ENCODE peak calls at places on chromosome 1, in ten cellular contexts. F is mesenchymal stem cell; C is mammary epithelial cell; E is PC-3; Q is cardiac muscle cell; H is lung; W is SJSA1; N is Peyer's patch; A is WERI-Rb-1; D is naive thymus-derived CD4-positive, alpha-beta T cell. I is an unnamed sample.

GRCh38 chr1:167630568-167631385 is 745 bp downstream of the RCSD1 start:
- DNase-seq in F (no peak), C (no peak), E (no peak), Q (no peak), H (no peak), W (no peak), N (no peak), A (no peak), D (peak), I (no peak)

GRCh38 chr1:247212914-247213617 is 41.2 kb upstream of the ZNF124 start:
- DNase-seq in F (no peak), C (no peak), E (no peak), Q (no peak), H (no peak), W (no peak), N (no peak), A (no peak), D (no peak), I (no peak)

GRCh38 chr1:23019851-23020625 is 770 bp downstream of the KDM1A start:
- DNase-seq in F (peak), C (peak), E (peak), Q (peak), H (peak), W (no peak), N (peak), A (peak), D (peak), I (no peak)

GRCh38 chr1:230066466-230067404 is at the start of gene GALNT2:
- DNase-seq in F (peak), C (peak), E (peak), Q (peak), H (peak), W (peak), N (peak), A (peak), D (peak), I (no peak)

GRCh38 chr1:68585371-68585770 is 88.5 kb upstream of the DEPDC1 start:
- DNase-seq in F (no peak), C (no peak), E (no peak), Q (no peak), H (no peak), W (no peak), N (no peak), A (no peak), D (no peak), I (no peak)

GRCh38 chr1:33385251-33385650 is 45.6 kb downstream of the PHC2 start:
- DNase-seq in F (no peak), C (no peak), E (no peak), Q (no peak), H (no peak), W (no peak), N (no peak), A (no peak), D (no peak), I (no peak)

GRCh38 chr1:37704966-37705365 is 12.7 kb downstream of the CDCA8 start:
- DNase-seq in F (no peak), C (no peak), E (no peak), Q (no peak), H (no peak), W (no peak), N (no peak), A (no peak), D (no peak), I (no peak)

GRCh38 chr1:97721221-97721620 is 199.6 kb downstream of the DPYD start:
- DNase-seq in F (no peak), C (no peak), E (no peak), Q (no peak), H (no peak), W (no peak), N (no peak), A (no peak), D (no peak), I (no peak)

GRCh38 chr1:55589656-55590297 is 374.6 kb upstream of the USP24 start:
- DNase-seq in F (no peak), C (peak), E (no peak), Q (peak), H (no peak), W (no peak), N (no peak), A (no peak), D (no peak), I (no peak)

GRCh38 chr1:107976431-107977215 is 11.6 kb upstream of the VAV3 start:
- DNase-seq in F (no peak), C (no peak), E (no peak), Q (no peak), H (no peak), W (no peak), N (no peak), A (no peak), D (no peak), I (no peak)

GRCh38 chr1:16180291-16180824 is 24.5 kb upstream of the EPHA2 start:
- DNase-seq in F (peak), C (no peak), E (peak), Q (no peak), H (no peak), W (no peak), N (no peak), A (no peak), D (no peak), I (no peak)

GRCh38 chr1:29532285-29532684 is 296.0 kb downstream of the PTPRU start:
- DNase-seq in F (no peak), C (no peak), E (no peak), Q (no peak), H (peak), W (peak), N (peak), A (no peak), D (no peak), I (no peak)

GRCh38 chr1:214444159-214444939 is 107.1 kb downstream of the PTPN14 start:
- DNase-seq in F (no peak), C (no peak), E (no peak), Q (no peak), H (no peak), W (no peak), N (no peak), A (no peak), D (no peak), I (no peak)

GRCh38 chr1:10694274-10694632 is 102.2 kb downstream of the CASZ1 start:
- DNase-seq in F (peak), C (peak), E (no peak), Q (peak), H (peak), W (no peak), N (no peak), A (no peak), D (peak), I (no peak)

GRCh38 chr1:236507022-236507700 is 16.6 kb upstream of the LGALS8 start:
- DNase-seq in F (no peak), C (no peak), E (no peak), Q (peak), H (no peak), W (no peak), N (no peak), A (no peak), D (no peak), I (no peak)

GRCh38 chr1:116078699-116079223 is 32.4 kb upstream of the MAB21L3 start:
- DNase-seq in F (no peak), C (no peak), E (no peak), Q (no peak), H (no peak), W (no peak), N (no peak), A (no peak), D (no peak), I (no peak)

GRCh38 chr1:65001238-65001792 is 35.0 kb upstream of the JAK1 start:
- DNase-seq in F (peak), C (no peak), E (no peak), Q (peak), H (peak), W (no peak), N (peak), A (no peak), D (peak), I (no peak)

GRCh38 chr1:229147086-229147485 is 123.8 kb upstream of the RAB4A start:
- DNase-seq in F (no peak), C (peak), E (no peak), Q (peak), H (no peak), W (no peak), N (no peak), A (peak), D (no peak), I (no peak)

GRCh38 chr1:223670458-223671159 is 5.1 kb upstream of the CAPN8 start:
- DNase-seq in F (peak), C (peak), E (peak), Q (peak), H (peak), W (no peak), N (no peak), A (peak), D (no peak), I (peak)

GRCh38 chr1:24252185-24252584 is 65.1 kb upstream of the IFNLR1 start:
- DNase-seq in F (no peak), C (no peak), E (no peak), Q (no peak), H (no peak), W (no peak), N (no peak), A (no peak), D (no peak), I (no peak)

GRCh38 chr1:213661346-213661745 is 326.4 kb upstream of the PROX1 start:
- DNase-seq in F (no peak), C (no peak), E (peak), Q (no peak), H (no peak), W (no peak), N (no peak), A (no peak), D (no peak), I (no peak)

GRCh38 chr1:225962440-225962975 is 21.5 kb upstream of the LEFTY2 start:
- DNase-seq in F (no peak), C (no peak), E (no peak), Q (peak), H (no peak), W (no peak), N (peak), A (peak), D (peak), I (no peak)

GRCh38 chr1:36178479-36179219 is 22.7 kb downstream of the MAP7D1 start:
- DNase-seq in F (no peak), C (no peak), E (no peak), Q (no peak), H (peak), W (no peak), N (peak), A (peak), D (no peak), I (no peak)

GRCh38 chr1:230797376-230798186 is 50.4 kb downstream of the CAPN9 start:
- DNase-seq in F (peak), C (peak), E (peak), Q (peak), H (peak), W (peak), N (no peak), A (peak), D (no peak), I (peak)

GRCh38 chr1:61056674-61057439 is 25.5 kb upstream of the NFIA start:
- DNase-seq in F (peak), C (peak), E (peak), Q (peak), H (peak), W (no peak), N (peak), A (peak), D (no peak), I (no peak)

GRCh38 chr1:230531103-230531502 is 105.0 kb upstream of the PGBD5 start:
- DNase-seq in F (no peak), C (no peak), E (no peak), Q (no peak), H (no peak), W (no peak), N (no peak), A (no peak), D (no peak), I (no peak)

GRCh38 chr1:236204043-236204442 is 61.7 kb downstream of the GPR137B start:
- DNase-seq in F (no peak), C (peak), E (peak), Q (no peak), H (no peak), W (no peak), N (no peak), A (no peak), D (no peak), I (no peak)

GRCh38 chr1:181101581-181102226 is 13.2 kb downstream of the IER5 start:
- DNase-seq in F (peak), C (peak), E (peak), Q (peak), H (no peak), W (peak), N (no peak), A (no peak), D (no peak), I (no peak)

GRCh38 chr1:93221913-93222312 is 41.4 kb downstream of the CCDC18 start:
- DNase-seq in F (peak), C (peak), E (no peak), Q (no peak), H (no peak), W (no peak), N (no peak), A (peak), D (no peak), I (peak)

GRCh38 chr1:96253281-96254035 is 468.1 kb upstream of the PTBP2 start:
- DNase-seq in F (no peak), C (no peak), E (no peak), Q (peak), H (no peak), W (no peak), N (no peak), A (no peak), D (no peak), I (no peak)

GRCh38 chr1:1430114-1430982 is 5.1 kb upstream of the VWA1 start:
- DNase-seq in F (peak), C (no peak), E (no peak), Q (peak), H (peak), W (peak), N (peak), A (peak), D (no peak), I (no peak)

GRCh38 chr1:209657918-209658317 is 5.7 kb upstream of the LAMB3 start:
- DNase-seq in F (no peak), C (peak), E (no peak), Q (no peak), H (no peak), W (no peak), N (no peak), A (no peak), D (no peak), I (peak)

GRCh38 chr1:67484492-67484891 is 54.3 kb upstream of the SERBP1 start:
- DNase-seq in F (no peak), C (no peak), E (no peak), Q (peak), H (no peak), W (no peak), N (no peak), A (no peak), D (no peak), I (no peak)

GRCh38 chr1:156126701-156127534 is 12.4 kb downstream of the LMNA start:
- DNase-seq in F (peak), C (peak), E (peak), Q (peak), H (no peak), W (peak), N (peak), A (no peak), D (peak), I (no peak)

GRCh38 chr1:77407738-77408375 is 126.0 kb downstream of the AK5 start:
- DNase-seq in F (no peak), C (no peak), E (peak), Q (no peak), H (no peak), W (no peak), N (no peak), A (no peak), D (no peak), I (no peak)

GRCh38 chr1:170776777-170777176 is 112.8 kb downstream of the PRRX1 start:
- DNase-seq in F (no peak), C (no peak), E (no peak), Q (no peak), H (no peak), W (no peak), N (no peak), A (no peak), D (no peak), I (no peak)

GRCh38 chr1:27004471-27005165 is 8.0 kb downstream of the TENT5B start:
- DNase-seq in F (peak), C (no peak), E (no peak), Q (peak), H (no peak), W (no peak), N (no peak), A (peak), D (no peak), I (no peak)

GRCh38 chr1:27005648-27006496 is 6.8 kb downstream of the TENT5B start:
- DNase-seq in F (no peak), C (no peak), E (peak), Q (no peak), H (no peak), W (no peak), N (no peak), A (no peak), D (no peak), I (no peak)

GRCh38 chr1:27005166-27005530 is 7.5 kb downstream of the TENT5B start:
- DNase-seq in F (no peak), C (no peak), E (no peak), Q (no peak), H (no peak), W (no peak), N (no peak), A (no peak), D (no peak), I (no peak)

GRCh38 chr1:27007909-27008582 is 4.6 kb downstream of the TENT5B start:
- DNase-seq in F (peak), C (peak), E (peak), Q (no peak), H (peak), W (no peak), N (no peak), A (no peak), D (no peak), I (no peak)

DNA sequence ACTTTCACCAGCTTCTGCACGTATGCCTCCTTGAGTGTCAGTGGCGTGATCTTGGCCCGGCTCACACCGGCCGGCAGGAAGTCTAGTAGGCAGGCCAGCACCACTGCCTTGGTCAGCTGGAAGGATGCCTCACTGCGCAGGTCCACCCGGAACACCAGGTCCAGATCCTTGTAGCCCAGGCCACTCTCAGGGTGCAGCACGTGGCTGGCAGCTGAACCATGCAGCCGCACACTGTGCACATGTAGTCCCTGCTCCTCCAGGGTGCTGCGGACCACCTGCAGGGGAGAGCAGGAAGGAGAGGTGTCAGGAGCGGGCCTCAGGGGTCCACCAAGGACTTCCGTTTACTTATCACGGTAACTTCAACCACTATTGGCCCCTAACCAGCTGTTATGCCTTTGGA is 6.0 kb downstream of the TENT5B start:
- DNase-seq in F (no peak), C (no peak), E (no peak), Q (no peak), H (no peak), W (no peak), N (no peak), A (no peak), D (no peak), I (no peak)
- H3K27ac ChIP-seq in F (no peak), C (no peak), E (no peak), Q (no peak), H (peak), W (no peak), N (no peak), A (no peak), D (no peak), I (no peak)

DNA sequence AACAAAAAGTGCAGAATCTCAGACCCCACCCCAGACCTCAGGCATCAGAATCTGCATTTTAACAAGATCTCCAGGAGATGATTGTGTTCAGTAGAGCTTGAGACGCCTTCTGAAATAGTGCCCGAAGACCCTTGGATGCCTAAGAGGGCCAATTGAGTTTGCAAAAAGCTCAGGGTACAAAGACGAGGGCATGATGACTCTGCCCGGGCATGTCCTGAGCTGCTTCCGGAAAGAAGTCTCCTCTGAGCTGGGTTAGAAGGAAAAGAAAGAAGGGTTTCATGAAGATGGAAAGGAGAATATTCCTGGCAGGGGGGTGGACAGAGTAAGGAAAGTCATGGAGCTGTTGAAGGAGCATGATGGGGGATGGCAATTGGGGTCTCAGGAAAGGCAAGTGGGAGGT is 246.1 kb upstream of the TMEM51 start:
- DNase-seq in F (no peak), C (peak), E (no peak), Q (no peak), H (no peak), W (no peak), N (no peak), A (no peak), D (no peak), I (no peak)
- H3K27ac ChIP-seq in F (no peak), C (peak), E (no peak), Q (no peak), H (no peak), W (no peak), N (no peak), A (no peak), D (no peak), I (peak)

DNA sequence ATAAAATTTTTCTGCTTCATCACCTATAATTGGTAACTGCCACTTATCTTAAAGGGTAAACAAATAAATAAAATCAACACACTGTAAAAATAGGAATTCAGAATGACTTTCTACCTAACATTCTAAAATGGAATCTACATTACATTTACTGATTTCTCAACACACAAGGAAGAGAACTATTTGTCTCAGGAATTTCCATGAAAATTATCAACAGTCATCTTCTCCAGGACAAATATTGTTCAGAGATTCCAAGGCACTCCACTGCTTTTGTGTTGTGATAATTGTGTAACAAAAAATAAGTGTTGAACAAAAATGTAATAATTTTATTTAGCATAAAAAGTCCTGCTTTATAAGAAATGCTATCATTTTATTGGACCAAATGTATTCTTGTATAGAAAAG is 7.3 kb downstream of the ODF2L start:
- DNase-seq in F (no peak), C (no peak), E (no peak), Q (peak), H (no peak), W (no peak), N (no peak), A (no peak), D (no peak), I (no peak)
- H3K27ac ChIP-seq in F (no peak), C (no peak), E (no peak), Q (no peak), H (no peak), W (no peak), N (no peak), A (no peak), D (peak), I (no peak)

GRCh38 chr1:32242341-32242851 is 4.6 kb upstream of the FAM167B start:
- DNase-seq in F (peak), C (no peak), E (no peak), Q (peak), H (no peak), W (no peak), N (no peak), A (no peak), D (no peak), I (no peak)

GRCh38 chr1:32239335-32239734 is 7.7 kb upstream of the FAM167B start:
- DNase-seq in F (no peak), C (no peak), E (no peak), Q (no peak), H (no peak), W (no peak), N (no peak), A (no peak), D (no peak), I (no peak)

GRCh38 chr1:32240140-32240951 is 6.7 kb upstream of the FAM167B start:
- DNase-seq in F (peak), C (peak), E (peak), Q (peak), H (peak), W (peak), N (peak), A (no peak), D (no peak), I (no peak)

GRCh38 chr1:32239790-32240139 is 7.3 kb upstream of the FAM167B start:
- DNase-seq in F (no peak), C (no peak), E (no peak), Q (no peak), H (no peak), W (no peak), N (no peak), A (no peak), D (no peak), I (no peak)

DNA sequence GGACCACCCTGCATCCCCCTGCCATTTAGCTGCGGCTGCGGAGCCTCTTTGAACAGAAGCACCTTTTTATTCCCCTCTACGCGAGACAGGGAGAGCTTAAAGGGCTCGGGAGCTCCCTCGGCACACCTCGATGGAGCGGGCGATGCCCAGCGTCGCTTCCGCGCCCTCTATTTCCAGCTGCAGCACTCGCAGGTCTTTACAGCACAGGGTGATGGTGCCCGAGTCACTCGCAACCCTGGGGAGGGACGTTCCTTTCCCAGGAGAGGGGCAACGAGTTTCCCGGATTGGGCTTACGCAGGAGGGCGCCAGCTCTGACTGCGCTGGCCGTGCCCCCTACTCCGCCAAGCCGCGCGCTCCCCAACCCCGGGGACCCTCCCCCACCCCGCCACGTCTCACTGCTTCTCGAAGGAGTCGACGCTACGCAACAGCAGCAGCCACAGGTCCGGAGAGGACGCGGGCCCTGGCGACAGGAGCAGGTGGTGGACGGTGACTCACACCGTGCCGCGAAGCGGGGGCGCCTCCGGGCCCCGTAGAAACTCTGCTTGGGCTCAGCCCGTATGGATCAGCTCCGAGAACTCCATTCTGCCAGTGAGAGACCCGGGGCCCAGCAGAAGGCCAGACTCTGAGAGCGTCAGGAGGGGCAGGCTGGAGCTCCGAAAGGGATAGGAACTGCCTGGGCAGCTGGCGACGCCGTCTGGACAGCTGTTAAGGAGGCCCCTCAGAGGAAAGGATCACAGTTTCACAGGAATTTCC is 5.8 kb upstream of the FAM167B start:
- DNase-seq in F (peak), C (no peak), E (peak), Q (peak), H (peak), W (peak), N (peak), A (peak), D (peak), I (no peak)
- H3K27ac ChIP-seq in F (no peak), C (no peak), E (peak), Q (peak), H (peak), W (peak), N (peak), A (no peak), D (peak), I (no peak)